ENCODE peak calls at places on chromosomes 1 and 21, in ten cellular contexts. K is HepG2, G is lower leg skin, F is HL-60, E is esophagus squamous epithelium, C is left lung, N is HFF-Myc, T is mesothelial cell of epicardium, R is astrocyte of the cerebellum, X is fibroblast of mammary gland. W is an unnamed sample.

GRCh38 chr1:227257964-227258363 is 60.3 kb downstream of the CDC42BPA start:
- DNase-seq in E (no peak), C (no peak), N (no peak), X (no peak), T (no peak), R (no peak), G (no peak), F (no peak), K (no peak), W (no peak)

GRCh38 chr1:173628888-173629287 is 6.2 kb upstream of the TEX50 start:
- DNase-seq in X (peak), R (no peak), G (no peak), F (no peak), K (no peak), E (no peak), N (no peak), T (no peak), C (no peak), W (no peak)

GRCh38 chr1:118303534-118303933 is 118.5 kb upstream of the SPAG17 start:
- DNase-seq in T (no peak), K (no peak), F (no peak), G (no peak), C (no peak), R (no peak), N (no peak), X (no peak), E (no peak), W (no peak)

GRCh38 chr1:171062902-171063301 is 27.8 kb upstream of the FMO3 start:
- DNase-seq in X (no peak), F (no peak), G (no peak), N (no peak), E (no peak), R (no peak), C (no peak), K (no peak), T (no peak), W (no peak)

GRCh38 chr1:19675797-19676196 is 11.1 kb downstream of the HTR6 start:
- DNase-seq in T (no peak), E (no peak), F (no peak), R (no peak), N (no peak), X (no peak), K (no peak), G (no peak), C (no peak), W (no peak)

GRCh38 chr1:10710489-10710888 is 86.0 kb downstream of the CASZ1 start:
- DNase-seq in T (no peak), E (no peak), G (no peak), R (no peak), X (no peak), N (no peak), F (no peak), C (no peak), K (no peak), W (no peak)

GRCh38 chr21:38702196-38702595 is 103.5 kb upstream of the ETS2 start:
- DNase-seq in R (no peak), N (no peak), X (no peak), C (no peak), G (no peak), E (no peak), F (no peak), T (no peak), K (no peak), W (no peak)

GRCh38 chr1:30523055-30524020 is 200.0 kb downstream of the MATN1 start:
- DNase-seq in T (peak), R (peak), C (no peak), E (no peak), K (no peak), N (no peak), G (peak), F (no peak), X (peak), W (no peak)

GRCh38 chr21:45096216-45096615 is 21.8 kb downstream of the ADARB1 start:
- DNase-seq in C (no peak), R (no peak), K (no peak), E (no peak), F (no peak), N (no peak), X (no peak), T (no peak), G (no peak), W (no peak)

GRCh38 chr1:33295450-33296081 is 25.3 kb downstream of the A3GALT2 start:
- DNase-seq in T (peak), F (peak), E (no peak), N (peak), R (peak), C (peak), X (peak), G (peak), K (peak), W (peak)

GRCh38 chr21:41322496-41323382 is 6.1 kb downstream of the FAM3B start:
- DNase-seq in X (no peak), R (no peak), K (peak), N (no peak), G (no peak), T (no peak), F (no peak), C (peak), E (no peak), W (no peak)

GRCh38 chr1:226674892-226675719 is 64.0 kb downstream of the ITPKB start:
- DNase-seq in K (no peak), X (no peak), E (peak), R (no peak), F (no peak), C (no peak), T (no peak), G (no peak), N (no peak), W (peak)

GRCh38 chr1:155000475-155000724 is 2.2 kb upstream of the ZBTB7B start:
- DNase-seq in K (no peak), G (peak), R (no peak), N (no peak), C (no peak), E (no peak), F (no peak), X (no peak), T (no peak), W (no peak)

GRCh38 chr21:33541105-33541711 is 709 bp downstream of the GART start:
- DNase-seq in R (no peak), E (no peak), N (no peak), X (peak), F (peak), C (no peak), K (peak), T (no peak), G (no peak), W (no peak)

GRCh38 chr1:233240839-233241682 is 54.5 kb downstream of the PCNX2 start:
- DNase-seq in K (peak), C (peak), N (no peak), E (no peak), T (peak), G (peak), F (no peak), X (peak), R (peak), W (no peak)

GRCh38 chr1:241355311-241356010 is 1.5 kb downstream of the RGS7 start:
- DNase-seq in K (no peak), C (no peak), F (no peak), R (no peak), T (no peak), X (no peak), E (no peak), N (no peak), G (no peak), W (no peak)

GRCh38 chr1:92482665-92483441 is 3.9 kb downstream of the GFI1 start:
- DNase-seq in K (no peak), X (no peak), G (no peak), E (no peak), T (peak), C (peak), N (no peak), F (no peak), R (no peak), W (peak)

GRCh38 chr1:203320546-203321272 is 15.4 kb downstream of the BTG2 start:
- DNase-seq in R (no peak), T (no peak), F (peak), K (no peak), N (no peak), E (peak), X (peak), G (no peak), C (no peak), W (peak)

GRCh38 chr1:89149976-89150375 is 24.1 kb upstream of the GBP2 start:
- DNase-seq in F (no peak), K (no peak), E (no peak), X (no peak), T (no peak), G (no peak), C (no peak), R (no peak), N (no peak), W (no peak)

GRCh38 chr1:200665851-200666250 is 3.9 kb downstream of the DDX59 start:
- DNase-seq in F (no peak), G (no peak), T (no peak), E (no peak), R (no peak), C (no peak), K (no peak), X (peak), N (no peak), W (no peak)

GRCh38 chr1:151618470-151618869 is 6.6 kb downstream of the SNX27 start:
- DNase-seq in R (no peak), F (no peak), T (no peak), E (no peak), C (no peak), N (no peak), X (no peak), K (no peak), G (no peak), W (no peak)

GRCh38 chr1:32919811-32920733 is 18.9 kb upstream of the TMEM54 start:
- DNase-seq in G (no peak), X (peak), F (no peak), K (no peak), N (no peak), C (no peak), R (peak), E (no peak), T (no peak), W (no peak)

GRCh38 chr21:21688877-21689276 is 690.7 kb downstream of the NCAM2 start:
- DNase-seq in K (no peak), E (no peak), R (peak), T (no peak), X (peak), C (peak), N (no peak), F (no peak), G (no peak), W (no peak)

GRCh38 chr1:26785611-26786436 is 1.9 kb upstream of the PIGV start:
- DNase-seq in E (no peak), T (no peak), G (no peak), F (no peak), X (peak), C (no peak), N (no peak), K (no peak), R (no peak), W (no peak)

GRCh38 chr1:59017501-59018231 is 233.8 kb upstream of the JUN start:
- DNase-seq in X (peak), F (no peak), G (no peak), K (no peak), N (no peak), C (no peak), E (no peak), R (peak), T (no peak), W (no peak)

DNA sequence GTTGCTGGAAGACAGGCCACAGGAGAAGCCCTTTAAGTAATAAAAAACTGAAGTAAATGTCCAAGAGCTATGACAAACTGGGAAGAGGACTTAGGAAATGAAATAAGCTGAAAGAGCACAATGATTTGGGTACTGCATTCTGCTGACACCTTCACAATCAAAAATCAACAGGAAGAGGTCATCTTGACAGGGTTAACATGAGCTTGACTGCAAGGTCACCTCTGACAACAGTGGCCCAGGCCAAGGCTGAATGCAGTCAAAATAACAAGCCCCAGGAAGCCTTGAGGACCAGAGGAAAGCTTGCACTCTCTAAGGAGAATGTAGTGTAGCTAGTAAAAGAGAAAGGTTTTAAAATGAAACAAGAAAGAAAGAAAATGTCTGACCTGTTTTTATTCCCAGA is 179.3 kb downstream of the SEC16B start:
- DNase-seq in X (no peak), C (no peak), T (no peak), R (no peak), K (no peak), G (no peak), F (no peak), N (no peak), E (no peak), W (no peak)
- TF ChIP-seq CTCF in X (no peak), C (no peak), T (no peak), R (no peak), K (no peak), G (no peak), F (no peak), N (no peak), E (no peak), W (no peak)

GRCh38 chr1:37096523-37096922 is 62.2 kb upstream of the GRIK3 start:
- DNase-seq in X (no peak), F (no peak), E (no peak), R (no peak), T (no peak), K (peak), G (no peak), C (no peak), N (no peak), W (no peak)
- TF ChIP-seq CTCF in X (no peak), F (no peak), E (no peak), R (no peak), T (peak), K (peak), G (no peak), C (no peak), N (no peak), W (no peak)

DNA sequence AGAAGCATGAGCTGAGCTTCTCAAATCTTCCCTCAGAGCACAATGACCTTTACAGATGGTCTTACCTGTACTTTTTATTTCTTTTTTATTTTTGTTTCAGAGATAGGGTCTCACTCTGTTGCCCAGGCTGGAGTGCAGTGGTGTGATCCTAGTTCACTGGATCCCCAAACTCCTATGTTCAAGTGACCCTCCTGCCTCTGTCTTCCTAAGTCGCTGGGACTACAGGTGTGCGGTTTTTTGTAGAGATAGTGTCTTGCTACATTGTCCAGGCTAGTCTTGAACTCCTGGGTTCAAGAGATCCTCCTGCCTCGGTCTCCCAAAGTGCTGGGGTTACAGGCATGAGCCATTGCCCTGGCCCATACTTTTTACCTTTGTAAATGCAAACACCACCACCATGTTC is 56.0 kb upstream of the LPGAT1 start:
- DNase-seq in N (no peak), T (no peak), C (no peak), E (no peak), X (no peak), F (no peak), K (no peak), R (no peak), G (no peak), W (no peak)
- TF ChIP-seq CTCF in N (no peak), T (no peak), C (no peak), E (no peak), X (no peak), F (no peak), K (no peak), R (no peak), G (no peak), W (no peak)

GRCh38 chr1:239963861-239964260 is 127.8 kb upstream of the FMN2 start:
- DNase-seq in K (no peak), X (no peak), R (no peak), G (no peak), F (no peak), E (no peak), N (no peak), T (no peak), C (no peak), W (no peak)
- TF ChIP-seq CTCF in K (no peak), X (no peak), R (no peak), G (no peak), F (no peak), E (no peak), N (no peak), T (no peak), C (no peak), W (no peak)

GRCh38 chr21:37564341-37564923 is 197.9 kb downstream of the DYRK1A start:
- DNase-seq in R (peak), G (peak), E (peak), X (peak), T (no peak), K (peak), N (peak), F (peak), C (peak), W (peak)
- TF ChIP-seq CTCF in R (no peak), G (no peak), E (no peak), X (no peak), T (no peak), K (peak), N (no peak), F (no peak), C (no peak), W (no peak)

DNA sequence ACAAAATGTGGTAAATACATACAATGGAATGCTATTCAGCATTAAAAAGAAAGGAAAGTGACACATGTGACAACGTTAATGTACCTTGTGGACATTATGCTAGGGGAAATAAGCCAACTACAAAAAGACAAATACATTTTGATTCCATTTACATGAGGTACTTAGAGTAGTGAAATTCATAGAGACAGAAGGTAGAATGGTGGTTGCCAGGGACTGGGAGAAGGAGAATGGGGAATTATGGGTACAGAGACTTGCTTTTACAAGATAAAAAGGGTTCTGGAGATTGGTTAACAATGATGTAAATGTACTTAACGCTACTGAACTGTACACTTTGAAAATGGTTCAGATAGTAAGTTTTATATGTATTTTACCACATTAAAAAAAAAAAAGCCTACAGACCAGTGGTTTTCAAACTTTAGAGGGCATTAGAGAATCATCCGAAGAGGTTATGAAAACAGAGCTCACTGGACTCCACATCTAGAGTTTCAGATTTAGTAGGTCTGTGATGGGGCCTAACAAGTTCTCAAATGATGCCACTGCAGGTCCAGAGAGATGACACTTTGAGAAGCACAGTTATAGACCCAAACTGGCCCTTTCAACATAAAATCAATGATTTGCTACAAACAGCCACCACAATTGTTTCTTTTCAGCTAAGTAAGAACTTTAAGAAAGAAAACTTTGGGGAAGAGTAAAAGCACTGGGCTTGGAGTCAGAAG is 9.5 kb upstream of the ADCY10 start:
- DNase-seq in K (no peak), F (no peak), N (no peak), T (no peak), G (no peak), E (no peak), R (no peak), C (no peak), X (no peak), W (no peak)
- TF ChIP-seq CTCF in K (no peak), F (no peak), N (no peak), T (no peak), G (no peak), E (no peak), R (no peak), C (no peak), X (no peak), W (no peak)

GRCh38 chr1:247332215-247332900 is 691 bp upstream of the ZNF496 start:
- DNase-seq in T (peak), C (peak), X (peak), F (no peak), E (peak), N (no peak), K (no peak), G (peak), R (no peak), W (peak)
- TF ChIP-seq CTCF in T (no peak), C (no peak), X (no peak), F (no peak), E (no peak), N (no peak), K (no peak), G (no peak), R (no peak), W (no peak)

GRCh38 chr1:65948609-65949229 is 156.0 kb downstream of the PDE4B start:
- DNase-seq in R (no peak), X (peak), C (no peak), K (no peak), T (no peak), E (no peak), F (no peak), G (no peak), N (no peak), W (no peak)
- TF ChIP-seq CTCF in R (peak), X (peak), C (no peak), K (peak), T (no peak), E (no peak), F (no peak), G (no peak), N (no peak), W (no peak)